ENCODE peak calls at places on chromosomes 2 and 18, in seven cellular contexts. J is left ventricle myocardium inferior, B is IMR-90, K is cardiac muscle cell, M is heart left ventricle, L is adrenal gland, Z is thoracic aorta. T is an unnamed sample.

GRCh38 chr18:6406075-6406909 is 8.4 kb downstream of the L3MBTL4 start:
- DNase-seq in J (no peak), B (peak; percentile 1), K (no peak), M (no peak), L (peak; percentile 78), Z (no peak), T (no peak)

GRCh38 chr2:62333961-62334360 is 138.0 kb downstream of the B3GNT2 start:
- DNase-seq in J (no peak), B (no peak), K (peak; percentile 27), M (no peak), L (no peak), Z (no peak), T (no peak)

GRCh38 chr2:118614856-118615255 is 232.6 kb downstream of the EN1 start:
- DNase-seq in J (no peak), B (no peak), K (peak; percentile 19), M (no peak), L (no peak), Z (no peak), T (no peak)

GRCh38 chr2:67566958-67567635 is 170.0 kb downstream of the ETAA1 start:
- DNase-seq in J (no peak), B (peak; percentile 50), K (no peak), M (no peak), L (no peak), Z (no peak), T (no peak)

GRCh38 chr2:179612108-179612507 is 249.3 kb downstream of the ZNF385B start:
- DNase-seq in J (no peak), B (peak; percentile 75), K (no peak), M (no peak), L (peak; percentile 60), Z (no peak), T (no peak)

GRCh38 chr2:70553334-70553583 is 367 bp downstream of the TGFA start:
- DNase-seq in J (no peak), B (no peak), K (no peak), M (no peak), L (no peak), Z (no peak), T (no peak)

GRCh38 chr2:120847700-120848321 is 112.1 kb downstream of the GLI2 start:
- DNase-seq in J (no peak), B (no peak), K (no peak), M (no peak), L (peak; percentile 63), Z (no peak), T (peak; percentile 83)

GRCh38 chr2:88753833-88754584 is 62.5 kb downstream of the RPIA start:
- DNase-seq in J (no peak), B (peak; percentile 61), K (no peak), M (no peak), L (no peak), Z (no peak), T (no peak)

GRCh38 chr2:171327043-171327496 is 106.7 kb downstream of the METTL8 start:
- DNase-seq in J (no peak), B (peak; percentile 38), K (no peak), M (no peak), L (no peak), Z (no peak), T (no peak)

GRCh38 chr2:197779261-197779660 is 5.9 kb downstream of the BOLL start:
- DNase-seq in J (no peak), B (no peak), K (no peak), M (no peak), L (no peak), Z (no peak), T (no peak)

GRCh38 chr2:109448946-109449788 is 164.6 kb downstream of the SEPTIN10 start:
- DNase-seq in J (peak; percentile 69), B (no peak), K (no peak), M (peak; percentile 87), L (peak; percentile 87), Z (no peak), T (no peak)

GRCh38 chr18:25121442-25121841 is 230.5 kb downstream of the ZNF521 start:
- DNase-seq in J (no peak), B (no peak), K (no peak), M (no peak), L (no peak), Z (no peak), T (no peak)

GRCh38 chr2:206585335-206585734 is 57.0 kb upstream of the FAM237A start:
- DNase-seq in J (no peak), B (peak; percentile 42), K (no peak), M (no peak), L (no peak), Z (no peak), T (no peak)

GRCh38 chr2:16553222-16553621 is 112.4 kb downstream of the CYRIA start:
- DNase-seq in J (no peak), B (peak; percentile 33), K (peak; percentile 63), M (peak; percentile 30), L (peak; percentile 70), Z (no peak), T (no peak)

GRCh38 chr2:222024934-222025890 is 273.6 kb downstream of the PAX3 start:
- DNase-seq in J (no peak), B (peak; percentile 42), K (peak; percentile 69), M (no peak), L (no peak), Z (no peak), T (no peak)

GRCh38 chr2:153455856-153456255 is 22.7 kb downstream of the RPRM start:
- DNase-seq in J (no peak), B (no peak), K (no peak), M (no peak), L (no peak), Z (no peak), T (no peak)

GRCh38 chr2:232876071-232876977 is 6.3 kb downstream of the SNORC start:
- DNase-seq in J (no peak), B (no peak), K (peak; percentile 57), M (no peak), L (no peak), Z (no peak), T (peak; percentile 63)

GRCh38 chr2:240434728-240435456 is 571 bp upstream of the GPC1 start:
- DNase-seq in J (peak; percentile 94), B (peak; percentile 88), K (peak; percentile 94), M (peak; percentile 95), L (peak; percentile 95), Z (peak; percentile 57), T (peak; percentile 98)

GRCh38 chr2:145755019-145755837 is 1235.3 kb upstream of the ZEB2 start:
- DNase-seq in J (no peak), B (no peak), K (no peak), M (no peak), L (no peak), Z (no peak), T (no peak)

GRCh38 chr2:140695163-140695562 is 1435.7 kb downstream of the LRP1B start:
- DNase-seq in J (no peak), B (peak; percentile 62), K (no peak), M (no peak), L (no peak), Z (no peak), T (no peak)

GRCh38 chr2:217643814-217644301 is 358.9 kb downstream of the TNS1 start:
- DNase-seq in J (no peak), B (no peak), K (peak; percentile 87), M (no peak), L (no peak), Z (no peak), T (no peak)

GRCh38 chr2:139000087-139000486 is 219.9 kb upstream of the NXPH2 start:
- DNase-seq in J (no peak), B (no peak), K (no peak), M (no peak), L (no peak), Z (no peak), T (no peak)

GRCh38 chr2:151357359-151357758 is at the start of gene TNFAIP6:
- DNase-seq in J (no peak), B (peak; percentile 97), K (no peak), M (no peak), L (no peak), Z (no peak), T (no peak)

GRCh38 chr2:46304635-46305034 is 7.4 kb downstream of the EPAS1 start:
- DNase-seq in J (no peak), B (no peak), K (no peak), M (no peak), L (no peak), Z (no peak), T (no peak)

GRCh38 chr2:75431757-75432156 is 129.0 kb downstream of the EVA1A start:
- DNase-seq in J (no peak), B (no peak), K (no peak), M (no peak), L (no peak), Z (no peak), T (no peak)
- H3K27ac ChIP-seq in J (no peak overlapping the region), B (no peak overlapping the region), K (no peak overlapping the region), M (no peak overlapping the region), L (no peak overlapping the region), Z (no peak overlapping the region), T (no peak overlapping the region)

GRCh38 chr2:12006841-12007240 is 260.4 kb downstream of the LPIN1 start:
- DNase-seq in J (no peak), B (peak; percentile 50), K (peak; percentile 25), M (no peak), L (no peak), Z (no peak), T (no peak)
- TF ChIP-seq CTCF in J (no peak), B (no peak), K (no peak), M (no peak), L (no peak), Z (no peak), T (no peak)

GRCh38 chr2:141724426-141724825 is 406.4 kb downstream of the LRP1B start:
- DNase-seq in J (no peak), B (no peak), K (no peak), M (no peak), L (no peak), Z (no peak), T (no peak)
- H3K4me1 ChIP-seq in J (no peaks in the 10 kb centered on the region), B (no peaks in the 10 kb centered on the region), K (no peaks in the 10 kb centered on the region), M (no peaks in the 10 kb centered on the region), L (no peaks in the 10 kb centered on the region), Z (no peaks in the 10 kb centered on the region), T (no peaks in the 10 kb centered on the region)

GRCh38 chr2:216535454-216535995 is 36.9 kb downstream of the RPL37A start:
- DNase-seq in J (peak; percentile 74), B (peak; percentile 99), K (no peak), M (peak; percentile 79), L (peak; percentile 84), Z (peak; percentile 61), T (peak; percentile 94)

GRCh38 chr2:216532562-216532961 is 33.9 kb downstream of the RPL37A start:
- DNase-seq in J (no peak), B (no peak), K (no peak), M (no peak), L (no peak), Z (no peak), T (no peak)

GRCh38 chr2:216536725-216537124 is 38.1 kb downstream of the RPL37A start:
- DNase-seq in J (peak; percentile 41), B (peak; percentile 74), K (peak; percentile 61), M (peak; percentile 80), L (peak; percentile 74), Z (no peak), T (no peak)

GRCh38 chr2:216534809-216535208 is 36.2 kb downstream of the RPL37A start:
- DNase-seq in J (no peak), B (no peak), K (no peak), M (no peak), L (no peak), Z (no peak), T (no peak)

DNA sequence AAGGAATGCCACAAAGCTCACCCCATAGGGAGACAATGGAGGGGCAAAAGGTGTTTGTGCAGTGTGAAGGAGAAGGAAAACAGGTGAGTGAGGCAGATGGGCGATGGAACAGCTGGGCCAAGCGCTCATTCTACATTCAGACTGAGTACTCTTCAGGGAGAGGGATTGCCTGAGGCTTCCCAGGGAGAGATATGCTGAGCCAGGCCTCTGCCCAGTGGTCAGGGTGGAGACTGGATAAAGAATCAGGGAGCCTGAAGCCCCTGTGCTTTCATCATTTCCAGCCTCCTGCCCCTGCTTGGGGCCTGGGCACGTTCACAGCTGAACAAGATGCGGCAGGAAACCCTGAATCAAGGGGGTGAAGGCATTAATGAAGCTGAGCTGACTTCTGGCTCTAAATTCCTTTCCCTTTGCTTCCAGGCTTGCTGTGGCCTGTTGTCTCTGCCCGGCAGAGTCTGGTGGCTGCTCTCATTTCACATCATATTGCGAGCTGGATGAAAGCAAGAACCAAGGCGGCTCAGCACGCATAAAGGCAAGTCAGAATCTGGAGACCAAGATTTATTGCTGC is 34.9 kb downstream of the RPL37A start:
- DNase-seq in J (no peak), B (no peak), K (no peak), M (no peak), L (peak; percentile 42), Z (no peak), T (no peak)
- H3K27ac ChIP-seq in J (peak overlapping the region; percentile 93), B (peak overlapping the region; percentile 20), K (peak overlapping the region; percentile 53), M (peak overlapping the region; percentile 88), L (no peak overlapping the region), Z (peak overlapping the region; percentile 90), T (no peak overlapping the region)

T was measured in kidney.